ENCODE peak calls at places on chromosomes 13 and 19, in seven cellular contexts. M is uterus; W is left ventricle myocardium inferior; F is CD4-positive, alpha-beta T cell; S is heart right ventricle; E is upper lobe of right lung; L is tibial nerve. Y is an unnamed sample. For H3K9me3, the result is how much of the 10 kb centered on the place peaks cover.

GRCh38 chr13:61612192-61612591 is 196.5 kb upstream of the PCDH20 start:
- DNase-seq in S (no peak), M (no peak), L (no peak), F (no peak), E (no peak), W (no peak), Y (no peak)

GRCh38 chr19:53639471-53639870 is 7.7 kb downstream of the DPRX start:
- DNase-seq in S (no peak), W (no peak), L (no peak), M (no peak), F (no peak), E (no peak), Y (no peak)

GRCh38 chr19:43820098-43820860 is 6.8 kb upstream of the ZNF283 start:
- DNase-seq in W (peak), M (peak), E (peak), F (peak), S (peak), L (no peak), Y (peak)

GRCh38 chr13:33617055-33617454 is 200.9 kb upstream of the RFC3 start:
- DNase-seq in M (no peak), E (no peak), S (no peak), W (no peak), L (no peak), F (no peak), Y (no peak)

GRCh38 chr13:46947425-46948191 is 50.8 kb upstream of the HTR2A start:
- DNase-seq in W (no peak), M (no peak), E (no peak), L (no peak), S (no peak), F (no peak), Y (no peak)

GRCh38 chr13:80817979-80818378 is 477.1 kb upstream of the SPRY2 start:
- DNase-seq in E (no peak), F (no peak), M (no peak), L (no peak), W (no peak), S (no peak), Y (no peak)

GRCh38 chr19:20925481-20925880 is 2.4 kb downstream of the ZNF85 start:
- DNase-seq in L (no peak), F (no peak), W (no peak), M (no peak), S (no peak), E (no peak), Y (no peak)

GRCh38 chr13:36905944-36906343 is 14.1 kb downstream of the SMAD9 start:
- DNase-seq in M (no peak), W (no peak), S (no peak), F (no peak), L (no peak), E (no peak), Y (no peak)

GRCh38 chr19:4636761-4637160 is 2.6 kb upstream of the TNFAIP8L1 start:
- DNase-seq in L (no peak), M (no peak), E (no peak), S (no peak), W (no peak), F (no peak), Y (no peak)

GRCh38 chr19:46878613-46879375 is 18.0 kb downstream of the ARHGAP35 start:
- DNase-seq in F (no peak), E (no peak), M (peak), S (no peak), W (no peak), L (no peak), Y (peak)

GRCh38 chr13:28819046-28819747 is 942 bp upstream of the MTUS2 start:
- DNase-seq in F (no peak), S (no peak), E (no peak), M (no peak), L (no peak), W (no peak), Y (no peak)

GRCh38 chr13:71046360-71047079 is 820.5 kb downstream of the DACH1 start:
- DNase-seq in E (no peak), S (no peak), W (no peak), F (no peak), M (no peak), L (no peak), Y (no peak)

GRCh38 chr19:54400913-54401312 is 14.4 kb upstream of the TTYH1 start:
- DNase-seq in W (no peak), M (no peak), E (no peak), S (no peak), F (no peak), L (no peak), Y (no peak)

GRCh38 chr19:1429750-1430149 is 8.4 kb upstream of the RPS15 start:
- DNase-seq in W (peak), M (no peak), F (no peak), L (no peak), E (no peak), S (peak), Y (no peak)

GRCh38 chr19:10468133-10468532 is 35.0 kb downstream of the KEAP1 start:
- DNase-seq in M (no peak), S (no peak), W (no peak), E (no peak), F (no peak), L (no peak), Y (no peak)

GRCh38 chr13:98927954-98928927 is 49.6 kb downstream of the DOCK9 start:
- DNase-seq in M (peak), S (peak), E (no peak), L (peak), W (no peak), F (no peak), Y (peak)

GRCh38 chr19:49848938-49849337 is 2.0 kb upstream of the PTOV1 start:
- DNase-seq in M (no peak), L (no peak), F (no peak), W (no peak), S (no peak), E (no peak), Y (no peak)

GRCh38 chr19:44648536-44649370 is 5.0 kb downstream of the PVR start:
- DNase-seq in M (no peak), L (no peak), F (no peak), E (no peak), S (peak), W (peak), Y (no peak)

GRCh38 chr19:54791476-54791875 is 11.9 kb upstream of the KIR2DL4 start:
- DNase-seq in L (no peak), S (no peak), F (no peak), M (no peak), E (no peak), W (no peak), Y (no peak)

GRCh38 chr19:55576746-55577145 is 3.9 kb downstream of the ZNF579 start:
- DNase-seq in F (no peak), E (no peak), L (no peak), W (no peak), M (no peak), S (no peak), Y (no peak)

GRCh38 chr13:87656311-87656710 is 14.9 kb upstream of the SLITRK5 start:
- DNase-seq in F (no peak), M (no peak), W (no peak), S (no peak), L (no peak), E (no peak), Y (no peak)

GRCh38 chr19:53808710-53809125 is 15.4 kb downstream of the NLRP12 start:
- DNase-seq in S (no peak), E (no peak), M (no peak), L (no peak), W (no peak), F (no peak), Y (no peak)

GRCh38 chr19:1154731-1155351 is 19.2 kb downstream of the SBNO2 start:
- DNase-seq in L (peak), W (peak), E (peak), M (peak), F (no peak), S (peak), Y (peak)

GRCh38 chr13:21668665-21669599 is 1.9 kb upstream of the FGF9 start:
- DNase-seq in M (no peak), S (no peak), E (peak), F (no peak), W (no peak), L (no peak), Y (no peak)

GRCh38 chr19:39623946-39624345 is 21.6 kb downstream of the LGALS13 start:
- DNase-seq in E (no peak), M (no peak), F (no peak), W (no peak), L (no peak), S (no peak), Y (no peak)
- H3K27ac ChIP-seq in E (no peak), M (no peak), F (no peak), W (no peak), L (no peak), S (no peak), Y (no peak)

GRCh38 chr19:58055483-58055874 is 3.6 kb upstream of the ZNF135 start:
- DNase-seq in F (no peak), S (no peak), W (no peak), E (no peak), L (no peak), M (no peak), Y (no peak)
- H3K9me3 ChIP-seq in F (half or more), S (under half), W (under half), E (under half), L (half or more), M (under half), Y (half or more)

GRCh38 chr19:51784922-51785690 is 9.9 kb upstream of the FPR3 start:
- DNase-seq in S (peak), L (peak), F (no peak), M (peak), W (peak), E (peak), Y (no peak)

GRCh38 chr19:51786651-51787494 is 8.1 kb upstream of the FPR3 start:
- DNase-seq in W (no peak), L (no peak), M (no peak), S (no peak), F (no peak), E (no peak), Y (no peak)

GRCh38 chr19:51779703-51780102 is 15.3 kb upstream of the FPR3 start:
- DNase-seq in E (no peak), M (no peak), S (no peak), W (no peak), L (no peak), F (no peak), Y (no peak)

GRCh38 chr19:51784109-51784785 is 10.7 kb upstream of the FPR3 start:
- DNase-seq in E (no peak), M (no peak), W (no peak), L (no peak), F (no peak), S (no peak), Y (no peak)

GRCh38 chr19:51783373-51783772 is 11.6 kb upstream of the FPR3 start:
- DNase-seq in F (no peak), S (no peak), E (no peak), M (no peak), L (no peak), W (no peak), Y (no peak)
- TF ChIP-seq CTCF in F (no peak), S (peak), E (no peak), M (no peak), L (no peak), W (peak), Y (peak)

DNA sequence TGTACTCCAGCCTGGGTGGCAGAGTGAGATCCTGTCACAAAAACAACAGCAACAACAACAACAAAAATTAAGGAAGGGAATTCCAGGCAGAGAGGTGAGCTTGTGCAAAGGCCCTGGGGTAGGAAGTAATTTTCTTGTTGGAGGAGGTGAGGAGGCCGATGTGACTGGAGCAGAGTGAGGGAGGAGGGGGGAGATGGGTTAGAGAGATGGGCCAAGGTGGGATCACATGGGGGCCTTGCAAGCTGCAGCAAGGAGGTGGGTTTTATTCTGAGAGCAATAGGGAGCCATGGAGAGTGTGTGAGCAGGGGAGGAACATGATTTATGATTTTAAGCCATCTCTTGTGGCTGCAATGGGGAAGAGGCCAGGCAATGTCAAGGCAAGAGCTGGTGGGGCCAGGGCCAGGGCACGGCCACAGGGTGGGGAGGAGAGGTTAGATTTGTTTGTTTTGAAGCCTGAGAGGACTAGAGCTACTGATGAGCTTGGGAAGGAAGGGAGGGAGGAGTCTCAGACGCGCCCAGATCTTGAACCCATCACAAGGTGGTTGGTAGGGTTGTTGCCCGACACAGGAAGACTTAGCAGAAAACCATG is 12.5 kb upstream of the COMP start:
- DNase-seq in F (no peak), L (no peak), M (no peak), W (no peak), S (no peak), E (no peak), Y (no peak)
- H3K27ac ChIP-seq in F (no peak), L (no peak), M (no peak), W (no peak), S (no peak), E (no peak), Y (no peak)

GRCh38 chr19:12042893-12043292 is 7.4 kb upstream of the ZNF433 start:
- DNase-seq in L (no peak), W (no peak), E (no peak), F (no peak), S (no peak), M (no peak), Y (no peak)

GRCh38 chr19:12043752-12044422 is 8.4 kb upstream of the ZNF433 start:
- DNase-seq in W (no peak), F (no peak), E (no peak), S (no peak), L (no peak), M (no peak), Y (no peak)

GRCh38 chr19:12052571-12053169 is at the start of gene ZNF878:
- DNase-seq in S (peak), L (peak), M (peak), E (peak), W (peak), F (peak), Y (peak)

GRCh38 chr19:12052057-12052570 is 647 bp downstream of the ZNF878 start:
- DNase-seq in E (no peak), L (no peak), S (no peak), M (no peak), F (no peak), W (no peak), Y (no peak)

GRCh38 chr19:12047868-12048267 is 4.9 kb downstream of the ZNF878 start:
- DNase-seq in F (no peak), L (no peak), M (no peak), S (no peak), E (no peak), W (no peak), Y (no peak)
- H3K9me3 ChIP-seq in F (under half), L (under half), M (under half), S (under half), E (under half), W (under half), Y (under half)

Y was measured in AG04450.